ENCODE peak calls at places on chromosomes 6 and 20, in four cellular contexts. V is endothelial cell of umbilical vein, B is fibroblast of lung, T is H1. R is an unnamed sample. For H3K4me1, the result is how much of the 10 kb centered on the place peaks cover.

GRCh38 chr20:770691-771090 is 2.4 kb upstream of the SLC52A3 start:
- DNase-seq in V (no peak), B (no peak), T (no peak), R (no peak)

GRCh38 chr20:40361916-40362315 is 327.1 kb downstream of the MAFB start:
- DNase-seq in V (no peak), B (no peak), T (no peak), R (no peak)

GRCh38 chr6:159761135-159761872 is 541 bp upstream of the ACAT2 start:
- DNase-seq in V (peak), B (peak), T (peak), R (peak)

GRCh38 chr20:7497985-7498384 is 442.3 kb downstream of the HAO1 start:
- DNase-seq in V (peak), B (no peak), T (no peak), R (no peak)

GRCh38 chr6:170049641-170050491 is 241.0 kb downstream of the DLL1 start:
- DNase-seq in V (no peak), B (peak), T (no peak), R (peak)

GRCh38 chr20:3871549-3872265 is 17.5 kb upstream of the PANK2 start:
- DNase-seq in V (no peak), B (no peak), T (no peak), R (peak)

GRCh38 chr6:33790306-33790855 is 1.5 kb upstream of the LEMD2 start:
- DNase-seq in V (no peak), B (no peak), T (no peak), R (no peak)

GRCh38 chr6:116118608-116119007 is 7.3 kb downstream of the COL10A1 start:
- DNase-seq in V (no peak), B (no peak), T (no peak), R (no peak)

GRCh38 chr6:90790058-90790457 is 203.2 kb upstream of the MAP3K7 start:
- DNase-seq in V (no peak), B (no peak), T (no peak), R (peak)

GRCh38 chr20:10596726-10597125 is 77.1 kb downstream of the JAG1 start:
- DNase-seq in V (peak), B (peak), T (no peak), R (no peak)

DNA sequence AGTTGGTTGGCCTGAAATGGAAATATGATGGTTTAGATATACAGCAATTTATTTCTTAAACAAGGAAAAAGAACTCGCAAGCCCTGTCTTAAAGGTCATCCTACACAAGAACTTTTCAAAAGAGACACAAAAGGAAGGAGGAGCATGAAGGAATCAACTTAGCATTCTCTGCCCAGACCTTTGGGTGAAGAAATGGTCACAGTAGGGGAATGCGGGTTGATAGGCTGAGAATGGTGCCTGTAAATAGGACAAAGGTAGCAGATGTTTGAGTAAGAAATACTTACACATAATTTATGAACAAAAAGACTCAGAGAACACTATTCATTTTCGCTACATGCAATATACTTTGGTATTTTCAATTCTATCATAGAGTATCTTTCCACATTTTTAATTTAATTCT is 15.0 kb downstream of the ADGRF5 start:
- DNase-seq in V (no peak), B (no peak), T (no peak), R (no peak)
- H3K4me1 ChIP-seq in V (under half), B (under half), T (under half), R (under half)

DNA sequence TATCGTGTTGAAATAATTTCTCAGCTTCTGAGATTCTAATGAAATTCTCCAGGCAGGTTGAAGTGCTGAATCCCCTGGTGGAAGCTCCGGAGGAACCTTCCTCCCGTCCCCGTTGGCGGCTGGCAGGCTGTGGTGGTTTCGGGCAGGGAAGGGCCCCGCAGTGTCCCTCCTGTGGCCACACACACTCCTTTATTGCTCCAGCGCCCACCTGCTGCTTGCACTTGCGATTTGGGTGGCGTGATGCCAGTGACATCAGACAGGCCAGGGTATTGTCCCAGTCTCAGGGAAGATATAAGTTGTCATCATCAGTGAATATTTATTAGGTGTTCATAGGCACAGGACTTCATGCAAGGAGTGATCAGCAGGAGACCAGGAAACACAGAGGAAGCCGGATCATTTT is 530.4 kb downstream of the QKI start:
- DNase-seq in V (no peak), B (no peak), T (no peak), R (no peak)
- H2AFZ ChIP-seq in V (no peak), B (no peak), T (no peak), R (no peak)

GRCh38 chr6:35046862-35047261 is 94.3 kb downstream of the TCP11 start:
- DNase-seq in V (peak), B (no peak), T (no peak), R (no peak)
- H3K4me1 ChIP-seq in V (half or more), B (under half), T (under half), R (half or more)

DNA sequence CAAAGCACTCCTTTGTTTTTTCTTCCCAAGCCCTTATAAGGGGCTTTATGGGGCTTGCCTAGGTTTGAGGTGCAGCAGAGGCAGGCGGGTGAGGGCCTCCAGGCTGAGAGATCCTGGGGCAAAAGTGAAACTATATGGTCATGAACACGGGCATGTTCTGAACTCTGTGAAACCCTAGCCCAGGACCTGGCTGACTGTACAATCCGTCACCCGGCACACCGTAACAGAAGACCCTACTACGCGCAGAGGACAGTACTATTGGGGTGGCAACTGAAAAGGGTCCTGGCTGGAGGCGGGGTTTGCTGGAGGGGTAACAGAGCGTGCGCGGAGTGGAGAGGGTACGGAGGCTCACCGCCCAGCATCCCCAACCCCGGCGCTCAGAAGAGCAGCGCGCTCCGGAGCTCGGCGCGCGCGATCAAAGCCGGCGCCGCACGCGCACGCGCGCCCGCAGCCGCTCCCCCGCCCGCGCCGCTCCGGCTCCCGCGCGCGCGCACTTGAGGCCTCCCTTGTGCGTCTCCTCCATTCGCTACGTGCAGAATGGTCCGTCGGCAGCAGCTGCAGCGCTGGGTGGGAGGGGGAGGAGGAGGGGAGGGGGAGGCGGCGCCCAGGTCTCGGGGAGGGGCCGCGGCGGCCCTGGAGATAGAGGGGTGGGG is 54.2 kb downstream of the MRPL14 start:
- DNase-seq in V (peak), B (peak), T (peak), R (peak)
- H2AFZ ChIP-seq in V (peak), B (peak), T (peak), R (peak)

GRCh38 chr6:7911345-7911725 is 747 bp upstream of the TXNDC5 start:
- DNase-seq in V (no peak), B (no peak), T (no peak), R (no peak)

GRCh38 chr6:7912024-7912423 is 1.4 kb upstream of the TXNDC5 start:
- DNase-seq in V (no peak), B (no peak), T (no peak), R (no peak)

GRCh38 chr6:7910654-7911344 is at the start of gene TXNDC5:
- DNase-seq in V (peak), B (peak), T (peak), R (peak)

GRCh38 chr6:7909323-7910276 is 988 bp downstream of the TXNDC5 start:
- DNase-seq in V (peak), B (peak), T (peak), R (peak)

DNA sequence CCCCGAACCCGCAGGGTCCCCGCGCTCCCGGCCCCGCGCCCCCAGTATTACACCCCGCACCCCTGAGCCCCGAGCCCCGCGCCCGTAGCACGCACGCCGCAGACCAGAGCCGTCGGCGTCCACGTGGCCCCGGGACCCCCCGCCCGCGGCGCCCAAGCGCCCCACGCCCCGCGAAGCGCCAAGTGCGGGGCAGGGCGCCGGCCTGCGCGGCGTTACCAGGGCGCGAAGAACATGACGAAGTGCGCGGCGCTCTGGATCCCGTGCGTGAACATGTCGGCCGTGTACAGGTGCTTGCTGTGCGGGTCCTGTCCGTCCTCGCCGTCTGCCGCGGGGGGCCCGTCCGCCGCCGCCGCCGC is 312 bp downstream of the TXNDC5 start:
- DNase-seq in V (no peak), B (no peak), T (no peak), R (no peak)
- H3K4me1 ChIP-seq in V (under half), B (under half), T (under half), R (under half)

R was measured in hepatocyte.